ENCODE peak calls at places on chromosomes 7 and 10, in ten cellular contexts. One of them, this sample, is unnamed.

GRCh38 chr10:115558252-115558651 is 465.1 kb downstream of the ATRNL1 start:
- DNase-seq in ecto neural progenitor cell: no peak
- DNase-seq in frontal cortex: no peak
- DNase-seq in SHP77: no peak
- DNase-seq in left ventricle myocardium superior: no peak
- DNase-seq in memory B cell: no peak
- DNase-seq in cardiac muscle cell: no peak
- DNase-seq in pons: no peak
- DNase-seq in aorta: no peak
- DNase-seq in effector memory CD4-positive, alpha-beta T cell: no peak
- DNase-seq in this sample: no peak

GRCh38 chr7:116576350-116577319 is 51.8 kb downstream of the CAV1 start:
- DNase-seq in SHP77: no peak
- DNase-seq in cardiac muscle cell: peak
- DNase-seq in ecto neural progenitor cell: no peak
- DNase-seq in left ventricle myocardium superior: no peak
- DNase-seq in frontal cortex: no peak
- DNase-seq in effector memory CD4-positive, alpha-beta T cell: no peak
- DNase-seq in pons: no peak
- DNase-seq in aorta: peak
- DNase-seq in memory B cell: no peak
- DNase-seq in this sample: peak

GRCh38 chr7:121083790-121084251 is 95.3 kb downstream of the CPED1 start:
- DNase-seq in cardiac muscle cell: no peak
- DNase-seq in memory B cell: no peak
- DNase-seq in effector memory CD4-positive, alpha-beta T cell: no peak
- DNase-seq in left ventricle myocardium superior: no peak
- DNase-seq in aorta: no peak
- DNase-seq in ecto neural progenitor cell: no peak
- DNase-seq in frontal cortex: no peak
- DNase-seq in pons: no peak
- DNase-seq in SHP77: no peak
- DNase-seq in this sample: no peak

GRCh38 chr7:32594965-32595364 is 99.7 kb downstream of the AVL9 start:
- DNase-seq in frontal cortex: no peak
- DNase-seq in left ventricle myocardium superior: no peak
- DNase-seq in aorta: no peak
- DNase-seq in SHP77: no peak
- DNase-seq in effector memory CD4-positive, alpha-beta T cell: no peak
- DNase-seq in ecto neural progenitor cell: no peak
- DNase-seq in memory B cell: no peak
- DNase-seq in cardiac muscle cell: no peak
- DNase-seq in pons: no peak
- DNase-seq in this sample: peak

GRCh38 chr7:24700446-24701044 is 56.7 kb downstream of the GSDME start:
- DNase-seq in effector memory CD4-positive, alpha-beta T cell: no peak
- DNase-seq in SHP77: no peak
- DNase-seq in frontal cortex: no peak
- DNase-seq in ecto neural progenitor cell: no peak
- DNase-seq in left ventricle myocardium superior: no peak
- DNase-seq in pons: no peak
- DNase-seq in cardiac muscle cell: peak
- DNase-seq in memory B cell: no peak
- DNase-seq in aorta: no peak
- DNase-seq in this sample: no peak

GRCh38 chr10:123154943-123155505 is 822 bp downstream of the BUB3 start:
- DNase-seq in aorta: no peak
- DNase-seq in effector memory CD4-positive, alpha-beta T cell: peak
- DNase-seq in SHP77: peak
- DNase-seq in pons: no peak
- DNase-seq in cardiac muscle cell: peak
- DNase-seq in memory B cell: no peak
- DNase-seq in ecto neural progenitor cell: no peak
- DNase-seq in frontal cortex: no peak
- DNase-seq in left ventricle myocardium superior: peak
- DNase-seq in this sample: peak

GRCh38 chr7:135541029-135541428 is 16.7 kb upstream of the NUP205 start:
- DNase-seq in memory B cell: no peak
- DNase-seq in effector memory CD4-positive, alpha-beta T cell: no peak
- DNase-seq in frontal cortex: no peak
- DNase-seq in left ventricle myocardium superior: no peak
- DNase-seq in aorta: no peak
- DNase-seq in ecto neural progenitor cell: no peak
- DNase-seq in SHP77: no peak
- DNase-seq in pons: no peak
- DNase-seq in cardiac muscle cell: no peak
- DNase-seq in this sample: no peak

GRCh38 chr7:130356121-130356759 is 11.6 kb downstream of the CPA5 start:
- DNase-seq in ecto neural progenitor cell: peak
- DNase-seq in SHP77: no peak
- DNase-seq in pons: peak
- DNase-seq in memory B cell: no peak
- DNase-seq in frontal cortex: no peak
- DNase-seq in left ventricle myocardium superior: no peak
- DNase-seq in aorta: no peak
- DNase-seq in effector memory CD4-positive, alpha-beta T cell: no peak
- DNase-seq in cardiac muscle cell: peak
- DNase-seq in this sample: peak

GRCh38 chr7:11699666-11700065 is 132.3 kb downstream of the THSD7A start:
- DNase-seq in SHP77: no peak
- DNase-seq in memory B cell: no peak
- DNase-seq in frontal cortex: no peak
- DNase-seq in pons: no peak
- DNase-seq in aorta: no peak
- DNase-seq in left ventricle myocardium superior: no peak
- DNase-seq in effector memory CD4-positive, alpha-beta T cell: no peak
- DNase-seq in ecto neural progenitor cell: no peak
- DNase-seq in cardiac muscle cell: no peak
- DNase-seq in this sample: no peak

GRCh38 chr7:17781491-17782215 is 158.6 kb downstream of the SNX13 start:
- DNase-seq in SHP77: no peak
- DNase-seq in effector memory CD4-positive, alpha-beta T cell: no peak
- DNase-seq in cardiac muscle cell: peak
- DNase-seq in ecto neural progenitor cell: no peak
- DNase-seq in pons: no peak
- DNase-seq in aorta: no peak
- DNase-seq in memory B cell: no peak
- DNase-seq in frontal cortex: no peak
- DNase-seq in left ventricle myocardium superior: no peak
- DNase-seq in this sample: peak

GRCh38 chr7:91824201-91824600 is 56.3 kb downstream of the MTERF1 start:
- DNase-seq in left ventricle myocardium superior: no peak
- DNase-seq in cardiac muscle cell: no peak
- DNase-seq in aorta: no peak
- DNase-seq in memory B cell: no peak
- DNase-seq in ecto neural progenitor cell: no peak
- DNase-seq in effector memory CD4-positive, alpha-beta T cell: no peak
- DNase-seq in frontal cortex: no peak
- DNase-seq in pons: no peak
- DNase-seq in SHP77: no peak
- DNase-seq in this sample: no peak

GRCh38 chr10:93386496-93387369 is 95.4 kb downstream of the MYOF start:
- DNase-seq in ecto neural progenitor cell: no peak
- DNase-seq in SHP77: no peak
- DNase-seq in left ventricle myocardium superior: peak
- DNase-seq in frontal cortex: no peak
- DNase-seq in memory B cell: no peak
- DNase-seq in pons: peak
- DNase-seq in effector memory CD4-positive, alpha-beta T cell: no peak
- DNase-seq in cardiac muscle cell: peak
- DNase-seq in aorta: no peak
- DNase-seq in this sample: peak

GRCh38 chr7:36637417-36637816 is 86.9 kb downstream of the AOAH start:
- DNase-seq in frontal cortex: no peak
- DNase-seq in pons: no peak
- DNase-seq in aorta: no peak
- DNase-seq in SHP77: no peak
- DNase-seq in memory B cell: no peak
- DNase-seq in effector memory CD4-positive, alpha-beta T cell: no peak
- DNase-seq in ecto neural progenitor cell: no peak
- DNase-seq in cardiac muscle cell: no peak
- DNase-seq in left ventricle myocardium superior: no peak
- DNase-seq in this sample: no peak

GRCh38 chr7:27946351-27946750 is 206.4 kb downstream of the TAX1BP1 start:
- DNase-seq in pons: peak
- DNase-seq in left ventricle myocardium superior: no peak
- DNase-seq in cardiac muscle cell: no peak
- DNase-seq in ecto neural progenitor cell: no peak
- DNase-seq in effector memory CD4-positive, alpha-beta T cell: no peak
- DNase-seq in memory B cell: no peak
- DNase-seq in aorta: no peak
- DNase-seq in SHP77: no peak
- DNase-seq in frontal cortex: no peak
- DNase-seq in this sample: no peak

This sample was measured in brain microvascular endothelial cell.